ENCODE peak calls at places on chromosomes 13 and 19, in eight cellular contexts. C is AG09319, U is left colon, K is SK-N-DZ, F is GDM1, Y is NCI-H1048, L is memory B cell, X is COLO829. O is an unnamed sample.

GRCh38 chr13:85700909-85701308 is 98.3 kb downstream of the SLITRK6 start:
- DNase-seq in C (no peak), U (no peak), K (no peak), F (no peak), Y (no peak), L (no peak), X (no peak), O (no peak)

GRCh38 chr19:30480097-30480496 is 107.9 kb downstream of the ZNF536 start:
- DNase-seq in C (no peak), U (no peak), K (no peak), F (no peak), Y (no peak), L (no peak), X (peak), O (no peak)

GRCh38 chr13:27006519-27007161 is 165.0 kb downstream of the USP12 start:
- DNase-seq in C (no peak), U (peak), K (no peak), F (no peak), Y (no peak), L (no peak), X (no peak), O (peak)

GRCh38 chr19:5403968-5404640 is 51.1 kb upstream of the ZNRF4 start:
- DNase-seq in C (peak), U (peak), K (no peak), F (peak), Y (peak), L (peak), X (peak), O (peak)

GRCh38 chr13:23608704-23609413 is 38.6 kb downstream of the TNFRSF19 start:
- DNase-seq in C (no peak), U (peak), K (no peak), F (no peak), Y (no peak), L (no peak), X (no peak), O (peak)

GRCh38 chr13:98821372-98822237 is 69.1 kb upstream of the SLC15A1 start:
- DNase-seq in C (peak), U (no peak), K (no peak), F (no peak), Y (no peak), L (no peak), X (no peak), O (no peak)

GRCh38 chr13:40096357-40096911 is 441.0 kb downstream of the COG6 start:
- DNase-seq in C (no peak), U (no peak), K (no peak), F (no peak), Y (no peak), L (no peak), X (no peak), O (no peak)

GRCh38 chr13:91817250-91817649 is 418.8 kb downstream of the GPC5 start:
- DNase-seq in C (no peak), U (no peak), K (peak), F (no peak), Y (no peak), L (no peak), X (peak), O (no peak)

GRCh38 chr19:6662692-6663091 is 7.3 kb downstream of the TNFSF14 start:
- DNase-seq in C (no peak), U (no peak), K (no peak), F (no peak), Y (no peak), L (no peak), X (no peak), O (no peak)

GRCh38 chr19:10517361-10517759 is at the start of gene S1PR5:
- DNase-seq in C (no peak), U (no peak), K (no peak), F (no peak), Y (no peak), L (peak), X (no peak), O (no peak)

GRCh38 chr19:54470991-54471782 is 1.9 kb downstream of the CDC42EP5 start:
- DNase-seq in C (no peak), U (peak), K (no peak), F (no peak), Y (no peak), L (no peak), X (peak), O (peak)

GRCh38 chr19:29413435-29413834 is 112.4 kb upstream of the VSTM2B start:
- DNase-seq in C (no peak), U (no peak), K (no peak), F (no peak), Y (no peak), L (no peak), X (no peak), O (no peak)

GRCh38 chr13:46324976-46325375 is 62.1 kb downstream of the RUBCNL start:
- DNase-seq in C (no peak), U (no peak), K (no peak), F (no peak), Y (no peak), L (no peak), X (no peak), O (no peak)

GRCh38 chr19:55146078-55146647 is 2.8 kb downstream of the TNNT1 start:
- DNase-seq in C (no peak), U (no peak), K (peak), F (peak), Y (peak), L (no peak), X (peak), O (no peak)

O was measured in Right ventricle myocardium inferior.